ENCODE peak calls at places on chromosome 18, in nine cellular contexts. One of them, this sample, is unnamed.

GRCh38 chr18:28039078-28039477 is 137.9 kb downstream of the CDH2 start:
- DNase-seq in RPMI7951: peak; percentile 81
- DNase-seq in type B pancreatic cell: no peak
- DNase-seq in AG08396: no peak
- DNase-seq in foreskin fibroblast: peak; percentile 20
- DNase-seq in GM19239: no peak
- DNase-seq in COR-L47: no peak
- DNase-seq in H54: peak; percentile 14
- DNase-seq in ELR: peak; percentile 69
- DNase-seq in this sample: no peak

GRCh38 chr18:60182223-60182622 is 190.4 kb downstream of the MC4R start:
- DNase-seq in RPMI7951: no peak
- DNase-seq in type B pancreatic cell: no peak
- DNase-seq in AG08396: no peak
- DNase-seq in foreskin fibroblast: no peak
- DNase-seq in GM19239: no peak
- DNase-seq in COR-L47: no peak
- DNase-seq in H54: no peak
- DNase-seq in ELR: no peak
- DNase-seq in this sample: no peak

GRCh38 chr18:63132819-63133200 is 186.8 kb downstream of the BCL2 start:
- DNase-seq in RPMI7951: no peak
- DNase-seq in type B pancreatic cell: no peak
- DNase-seq in AG08396: no peak
- DNase-seq in foreskin fibroblast: no peak
- DNase-seq in GM19239: no peak
- DNase-seq in COR-L47: no peak
- DNase-seq in H54: no peak
- DNase-seq in ELR: no peak
- DNase-seq in this sample: no peak

GRCh38 chr18:25985999-25986398 is 104.4 kb downstream of the SS18 start:
- DNase-seq in RPMI7951: no peak
- DNase-seq in type B pancreatic cell: no peak
- DNase-seq in AG08396: no peak
- DNase-seq in foreskin fibroblast: no peak
- DNase-seq in GM19239: no peak
- DNase-seq in COR-L47: no peak
- DNase-seq in H54: no peak
- DNase-seq in ELR: no peak
- DNase-seq in this sample: no peak

GRCh38 chr18:69217271-69217670 is 183.4 kb upstream of the DOK6 start:
- DNase-seq in RPMI7951: no peak
- DNase-seq in type B pancreatic cell: no peak
- DNase-seq in AG08396: no peak
- DNase-seq in foreskin fibroblast: no peak
- DNase-seq in GM19239: no peak
- DNase-seq in COR-L47: peak; percentile 92
- DNase-seq in H54: no peak
- DNase-seq in ELR: no peak
- DNase-seq in this sample: no peak

GRCh38 chr18:8616026-8616401 is 6.8 kb downstream of the RAB12 start:
- DNase-seq in RPMI7951: no peak
- DNase-seq in type B pancreatic cell: no peak
- DNase-seq in AG08396: no peak
- DNase-seq in foreskin fibroblast: no peak
- DNase-seq in GM19239: no peak
- DNase-seq in COR-L47: no peak
- DNase-seq in H54: no peak
- DNase-seq in ELR: no peak
- DNase-seq in this sample: no peak

GRCh38 chr18:47247833-47248609 is 3.4 kb downstream of the SKOR2 start:
- DNase-seq in RPMI7951: no peak
- DNase-seq in type B pancreatic cell: no peak
- DNase-seq in AG08396: no peak
- DNase-seq in foreskin fibroblast: no peak
- DNase-seq in GM19239: no peak
- DNase-seq in COR-L47: no peak
- DNase-seq in H54: no peak
- DNase-seq in ELR: no peak
- DNase-seq in this sample: no peak

GRCh38 chr18:60775978-60776377 is 403.4 kb upstream of the MC4R start:
- DNase-seq in RPMI7951: no peak
- DNase-seq in type B pancreatic cell: no peak
- DNase-seq in AG08396: no peak
- DNase-seq in foreskin fibroblast: no peak
- DNase-seq in GM19239: no peak
- DNase-seq in COR-L47: no peak
- DNase-seq in H54: no peak
- DNase-seq in ELR: no peak
- DNase-seq in this sample: no peak

GRCh38 chr18:3394648-3395047 is 55.3 kb upstream of the TGIF1 start:
- DNase-seq in RPMI7951: no peak
- DNase-seq in type B pancreatic cell: no peak
- DNase-seq in AG08396: no peak
- DNase-seq in foreskin fibroblast: no peak
- DNase-seq in GM19239: no peak
- DNase-seq in COR-L47: no peak
- DNase-seq in H54: no peak
- DNase-seq in ELR: no peak
- DNase-seq in this sample: no peak

GRCh38 chr18:70422061-70422965 is 133.5 kb downstream of the SOCS6 start:
- DNase-seq in RPMI7951: peak; percentile 96
- DNase-seq in type B pancreatic cell: no peak
- DNase-seq in AG08396: peak; percentile 82
- DNase-seq in foreskin fibroblast: peak; percentile 97
- DNase-seq in GM19239: no peak
- DNase-seq in COR-L47: no peak
- DNase-seq in H54: peak; percentile 37
- DNase-seq in ELR: peak; percentile 98
- DNase-seq in this sample: no peak

This sample was measured in GM12891.